ENCODE peak calls at places on chromosomes 16 and 17, in five cellular contexts. One of them, this sample, is unnamed. For H3K4me1, the result is how much of the 10 kb centered on the place peaks cover.

GRCh38 chr17:37792787-37793186 is 47.9 kb upstream of the HNF1B start:
- DNase-seq in neuronal stem cell: no peak
- DNase-seq in neural progenitor cell: peak
- DNase-seq in tibial artery: no peak
- DNase-seq in uterus: no peak
- DNase-seq in this sample: no peak

GRCh38 chr17:79574108-79574507 is 36.7 kb downstream of the RBFOX3 start:
- DNase-seq in tibial artery: no peak
- DNase-seq in neuronal stem cell: no peak
- DNase-seq in neural progenitor cell: no peak
- DNase-seq in uterus: no peak
- DNase-seq in this sample: no peak

GRCh38 chr16:81239722-81240121 is 1.2 kb downstream of the BCO1 start:
- DNase-seq in uterus: no peak
- DNase-seq in tibial artery: no peak
- DNase-seq in neural progenitor cell: no peak
- DNase-seq in neuronal stem cell: no peak
- DNase-seq in this sample: no peak

GRCh38 chr16:8935989-8936388 is 27.7 kb downstream of the USP7 start:
- DNase-seq in tibial artery: no peak
- DNase-seq in neural progenitor cell: peak
- DNase-seq in neuronal stem cell: no peak
- DNase-seq in uterus: no peak
- DNase-seq in this sample: no peak

GRCh38 chr17:78709119-78709681 is 72.9 kb downstream of the CYTH1 start:
- DNase-seq in uterus: no peak
- DNase-seq in neuronal stem cell: no peak
- DNase-seq in neural progenitor cell: no peak
- DNase-seq in tibial artery: no peak
- DNase-seq in this sample: peak

GRCh38 chr16:51119576-51120288 is 31.3 kb downstream of the SALL1 start:
- DNase-seq in neural progenitor cell: no peak
- DNase-seq in uterus: peak
- DNase-seq in neuronal stem cell: no peak
- DNase-seq in tibial artery: no peak
- DNase-seq in this sample: no peak

GRCh38 chr16:82081271-82081670 is 46.2 kb downstream of the HSD17B2 start:
- DNase-seq in neuronal stem cell: no peak
- DNase-seq in neural progenitor cell: no peak
- DNase-seq in uterus: no peak
- DNase-seq in tibial artery: no peak
- DNase-seq in this sample: no peak

GRCh38 chr16:12349950-12350842 is 373.7 kb downstream of the SNX29 start:
- DNase-seq in neuronal stem cell: no peak
- DNase-seq in uterus: no peak
- DNase-seq in neural progenitor cell: no peak
- DNase-seq in tibial artery: peak
- DNase-seq in this sample: no peak

DNA sequence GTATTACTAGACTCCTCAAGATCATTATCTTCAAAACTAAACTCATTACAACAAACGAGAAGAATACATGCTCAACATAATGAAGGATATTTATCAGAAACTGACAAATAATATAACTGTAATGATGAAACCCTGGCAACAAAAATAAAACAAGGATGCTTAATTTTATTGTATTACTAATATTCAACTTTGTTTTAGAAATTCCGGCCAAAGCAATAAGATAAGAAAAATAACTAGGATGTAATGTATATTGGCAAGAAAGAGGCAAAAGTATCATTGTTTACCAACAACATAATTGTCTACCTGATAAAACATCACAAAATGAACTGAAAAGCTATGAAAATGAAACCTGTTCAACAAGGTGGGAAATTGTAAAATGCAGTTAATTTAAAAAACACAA is 588.3 kb upstream of the ZFHX3 start:
- DNase-seq in tibial artery: no peak
- DNase-seq in neuronal stem cell: no peak
- DNase-seq in uterus: no peak
- DNase-seq in neural progenitor cell: no peak
- DNase-seq in this sample: no peak
- H3K27ac ChIP-seq in tibial artery: no peak
- H3K27ac ChIP-seq in neuronal stem cell: no peak
- H3K27ac ChIP-seq in uterus: no peak
- H3K27ac ChIP-seq in neural progenitor cell: no peak
- H3K27ac ChIP-seq in this sample: no peak

GRCh38 chr17:76247304-76247703 is 7.0 kb upstream of the RNF157 start:
- DNase-seq in neural progenitor cell: no peak
- DNase-seq in tibial artery: peak
- DNase-seq in uterus: no peak
- DNase-seq in neuronal stem cell: no peak
- DNase-seq in this sample: no peak

GRCh38 chr17:76251478-76252039 is 11.3 kb upstream of the RNF157 start:
- DNase-seq in neural progenitor cell: no peak
- DNase-seq in tibial artery: peak
- DNase-seq in uterus: no peak
- DNase-seq in neuronal stem cell: no peak
- DNase-seq in this sample: no peak

GRCh38 chr17:76246080-76247066 is 6.1 kb upstream of the RNF157 start:
- DNase-seq in tibial artery: peak
- DNase-seq in neuronal stem cell: no peak
- DNase-seq in uterus: no peak
- DNase-seq in neural progenitor cell: no peak
- DNase-seq in this sample: no peak

GRCh38 chr17:76250141-76250540 is 9.8 kb upstream of the RNF157 start:
- DNase-seq in neural progenitor cell: no peak
- DNase-seq in neuronal stem cell: no peak
- DNase-seq in uterus: no peak
- DNase-seq in tibial artery: peak
- DNase-seq in this sample: no peak

GRCh38 chr17:76248013-76248782 is 7.9 kb upstream of the RNF157 start:
- DNase-seq in uterus: no peak
- DNase-seq in tibial artery: no peak
- DNase-seq in neural progenitor cell: no peak
- DNase-seq in neuronal stem cell: no peak
- DNase-seq in this sample: no peak
- H3K4me1 ChIP-seq in uterus: under half
- H3K4me1 ChIP-seq in tibial artery: under half
- H3K4me1 ChIP-seq in neural progenitor cell: under half
- H3K4me1 ChIP-seq in neuronal stem cell: under half
- H3K4me1 ChIP-seq in this sample: under half

GRCh38 chr17:45283711-45284110 is 21.8 kb upstream of the SPATA32 start:
- DNase-seq in uterus: no peak
- DNase-seq in neural progenitor cell: no peak
- DNase-seq in neuronal stem cell: no peak
- DNase-seq in tibial artery: no peak
- DNase-seq in this sample: no peak

GRCh38 chr17:45279898-45280297 is 18.0 kb upstream of the SPATA32 start:
- DNase-seq in neuronal stem cell: no peak
- DNase-seq in neural progenitor cell: no peak
- DNase-seq in tibial artery: no peak
- DNase-seq in uterus: no peak
- DNase-seq in this sample: no peak

GRCh38 chr17:45286286-45286685 is 24.4 kb upstream of the SPATA32 start:
- DNase-seq in neural progenitor cell: no peak
- DNase-seq in neuronal stem cell: no peak
- DNase-seq in tibial artery: no peak
- DNase-seq in uterus: no peak
- DNase-seq in this sample: no peak

GRCh38 chr17:45284176-45285140 is 22.6 kb upstream of the SPATA32 start:
- DNase-seq in tibial artery: no peak
- DNase-seq in neural progenitor cell: peak
- DNase-seq in neuronal stem cell: no peak
- DNase-seq in uterus: no peak
- DNase-seq in this sample: no peak

DNA sequence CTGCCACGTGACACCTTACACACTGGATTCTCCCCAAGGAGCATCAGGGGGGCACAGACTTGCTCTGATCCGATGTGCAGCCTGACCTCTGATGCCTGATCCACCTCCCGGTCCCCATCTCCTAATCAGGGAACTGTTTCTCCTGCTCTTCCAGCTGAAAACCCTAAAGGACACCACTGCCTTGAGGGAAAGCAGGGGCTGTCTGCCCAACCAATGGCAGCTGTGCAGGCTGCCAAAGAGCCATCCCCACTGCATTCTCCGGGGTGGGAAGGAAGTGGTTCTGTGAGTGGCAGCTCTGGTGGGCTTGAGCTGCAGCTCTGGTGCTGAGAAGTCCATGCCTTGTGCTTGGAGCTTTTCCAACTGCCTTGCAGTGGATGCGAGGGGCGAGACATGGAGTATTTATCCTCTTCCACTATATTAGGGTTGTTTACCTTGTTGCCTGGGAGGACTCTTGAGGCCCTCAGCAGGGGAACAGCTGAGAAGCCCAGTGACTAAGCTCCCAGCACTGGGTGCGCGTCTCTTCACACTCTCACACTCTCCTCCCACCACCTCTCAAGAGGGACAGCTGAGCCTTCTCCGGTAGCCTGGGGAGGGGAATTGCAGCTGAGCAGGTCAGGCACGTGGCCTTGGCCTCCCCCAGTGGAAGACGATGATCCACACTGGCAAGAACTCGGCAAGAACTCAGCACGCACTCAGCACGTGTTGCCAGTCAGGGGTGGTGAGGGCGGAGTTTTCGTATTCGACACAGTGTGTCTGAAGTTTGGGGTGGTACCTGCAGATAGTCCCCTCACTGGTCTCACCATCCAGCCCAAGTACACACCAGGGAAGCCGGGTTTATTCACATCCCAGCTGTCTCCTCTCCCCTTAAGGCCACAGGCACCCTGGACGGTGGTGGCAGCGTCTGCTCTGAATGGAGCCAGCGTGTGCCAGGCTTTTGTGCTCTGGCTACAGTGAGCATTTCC is 21.1 kb upstream of the SPATA32 start:
- DNase-seq in neuronal stem cell: no peak
- DNase-seq in neural progenitor cell: no peak
- DNase-seq in uterus: no peak
- DNase-seq in tibial artery: no peak
- DNase-seq in this sample: no peak
- H3K27ac ChIP-seq in neuronal stem cell: no peak
- H3K27ac ChIP-seq in neural progenitor cell: no peak
- H3K27ac ChIP-seq in uterus: no peak
- H3K27ac ChIP-seq in tibial artery: no peak
- H3K27ac ChIP-seq in this sample: peak

DNA sequence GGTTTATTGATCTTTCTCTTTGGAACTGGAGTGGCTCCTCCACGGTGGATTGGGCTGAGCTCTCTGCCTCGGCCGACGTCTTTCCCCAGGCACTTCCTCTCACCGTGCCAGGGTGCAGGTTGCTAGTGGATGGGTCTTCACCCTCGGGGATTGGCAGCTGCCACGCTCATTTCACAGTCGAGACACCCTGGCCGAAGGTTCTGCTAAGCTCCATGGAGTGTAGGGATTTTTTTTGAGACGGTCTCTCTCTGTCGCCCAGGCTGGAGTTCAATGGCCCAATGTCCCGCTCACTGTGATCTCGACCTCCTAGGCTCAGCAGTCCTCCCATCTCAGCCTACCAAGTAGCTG is 280.8 kb downstream of the SEC14L1 start:
- DNase-seq in neuronal stem cell: no peak
- DNase-seq in uterus: no peak
- DNase-seq in neural progenitor cell: no peak
- DNase-seq in tibial artery: no peak
- DNase-seq in this sample: no peak
- H3K4me1 ChIP-seq in neuronal stem cell: half or more
- H3K4me1 ChIP-seq in uterus: half or more
- H3K4me1 ChIP-seq in neural progenitor cell: half or more
- H3K4me1 ChIP-seq in tibial artery: half or more
- H3K4me1 ChIP-seq in this sample: half or more

DNA sequence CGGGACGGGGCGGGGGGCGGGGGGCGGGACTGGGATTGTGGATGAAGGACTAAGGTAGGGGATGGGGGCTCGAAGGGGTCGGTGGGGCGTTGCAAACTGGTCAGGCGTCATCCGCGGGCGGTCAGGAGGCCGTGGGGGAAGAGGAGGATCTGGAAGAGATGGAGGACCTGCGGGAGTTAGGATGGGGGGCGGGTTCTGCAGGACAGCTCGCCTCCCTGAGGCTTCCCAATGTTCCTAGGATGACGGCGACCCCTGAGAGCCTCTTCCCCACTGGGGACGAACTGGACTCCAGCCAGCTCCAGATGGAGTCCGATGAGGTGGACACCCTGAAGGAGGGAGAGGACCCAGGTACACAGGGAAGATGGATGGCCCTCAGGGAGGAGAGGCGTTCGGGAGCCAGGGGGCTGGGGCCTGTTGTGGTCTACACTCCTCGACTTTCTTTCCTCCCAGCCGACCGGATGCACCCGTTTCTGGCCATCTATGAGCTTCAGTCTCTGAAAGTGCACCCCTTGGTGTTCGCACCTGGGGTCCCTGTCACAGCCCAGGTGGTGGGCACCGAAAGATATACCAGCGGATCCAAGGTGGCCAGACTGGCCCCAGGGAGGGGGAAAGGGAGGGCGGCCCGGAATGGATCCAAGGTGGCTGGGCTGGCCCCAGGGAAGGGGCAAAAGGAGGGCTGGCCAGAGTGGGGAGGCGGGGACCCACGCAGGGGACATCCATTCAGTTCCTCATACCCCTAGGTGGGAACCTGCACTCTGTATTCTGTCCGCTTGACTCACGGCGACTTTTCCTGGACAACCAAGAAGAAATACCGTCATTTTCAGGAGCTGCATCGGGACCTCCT is 804 bp downstream of the PLD2 start:
- DNase-seq in tibial artery: no peak
- DNase-seq in uterus: no peak
- DNase-seq in neural progenitor cell: no peak
- DNase-seq in neuronal stem cell: no peak
- DNase-seq in this sample: no peak
- H3K27ac ChIP-seq in tibial artery: peak
- H3K27ac ChIP-seq in uterus: peak
- H3K27ac ChIP-seq in neural progenitor cell: no peak
- H3K27ac ChIP-seq in neuronal stem cell: no peak
- H3K27ac ChIP-seq in this sample: peak

GRCh38 chr16:67243481-67243880 is 3.8 kb downstream of the FHOD1 start:
- DNase-seq in uterus: no peak
- DNase-seq in neural progenitor cell: no peak
- DNase-seq in tibial artery: no peak
- DNase-seq in neuronal stem cell: no peak
- DNase-seq in this sample: no peak
- H3K4me1 ChIP-seq in uterus: under half
- H3K4me1 ChIP-seq in neural progenitor cell: under half
- H3K4me1 ChIP-seq in tibial artery: half or more
- H3K4me1 ChIP-seq in neuronal stem cell: under half
- H3K4me1 ChIP-seq in this sample: half or more